ENCODE peak calls at places on chromosomes 4 and X, in five cellular contexts. N is stimulated activated CD4-positive, alpha-beta T cell treated with anti-CD3 and anti-CD28 coated beads, Interleukin-15, amount 100 ng/mL, for 24 hours; A is ecto neural progenitor cell; C is naive thymus-derived CD8-positive, alpha-beta T cell; X is NCI-H748 treated with DMSO at 0.1 percent for 48 hours. P is an unnamed sample.

GRCh38 chrX:119817130-119817690 is 25.8 kb upstream of the RPL39 start:
- DNase-seq in X (no peak), C (no peak), N (no peak), A (no peak), P (no peak)

GRCh38 chrX:25721564-25721963 is 416.6 kb upstream of the MAGEB18 start:
- DNase-seq in C (no peak), X (peak; percentile 1), A (no peak), N (no peak), P (no peak)

GRCh38 chrX:357693-358471 is 28.8 kb downstream of the PPP2R3B start:
- DNase-seq in N (peak; percentile 53), A (no peak), C (peak; percentile 56), X (no peak), P (no peak)

GRCh38 chrX:108036298-108036973 is 8.4 kb upstream of the VSIG1 start:
- DNase-seq in N (no peak), C (no peak), A (no peak), X (peak; percentile 8), P (no peak)

GRCh38 chr4:189600598-189601435 is 339.9 kb upstream of the FRG1 start:
- DNase-seq in A (no peak), N (no peak), C (no peak), X (no peak), P (no peak)

GRCh38 chr4:24770111-24770584 is 25.2 kb upstream of the SOD3 start:
- DNase-seq in C (no peak), A (no peak), X (no peak), N (peak; percentile 7), P (no peak)

GRCh38 chrX:115559672-115560071 is 1.3 kb upstream of the PLS3 start:
- DNase-seq in A (no peak), C (no peak), N (no peak), X (no peak), P (no peak)

GRCh38 chrX:127085939-127086338 is 266.4 kb downstream of the PRR32 start:
- DNase-seq in C (no peak), X (no peak), N (no peak), A (no peak), P (no peak)

GRCh38 chr4:71460368-71460767 is 121.5 kb downstream of the SLC4A4 start:
- DNase-seq in X (no peak), A (no peak), C (no peak), N (no peak), P (no peak)

GRCh38 chr4:24862073-24862751 is 50.6 kb downstream of the CCDC149 start:
- DNase-seq in A (no peak), N (no peak), C (no peak), X (no peak), P (no peak)

GRCh38 chrX:70592091-70592490 is 147.5 kb downstream of the DLG3 start:
- DNase-seq in X (no peak), C (no peak), A (no peak), N (peak; percentile 49), P (no peak)

GRCh38 chrX:50402886-50403285 is 67.7 kb downstream of the DGKK start:
- DNase-seq in C (no peak), X (no peak), A (no peak), N (no peak), P (no peak)

GRCh38 chr4:140688711-140689598 is 67.2 kb downstream of the TBC1D9 start:
- DNase-seq in N (no peak), X (no peak), A (no peak), C (no peak), P (no peak)

GRCh38 chr4:133316874-133317273 is 167.8 kb downstream of the PCDH10 start:
- DNase-seq in X (no peak), N (no peak), A (no peak), C (no peak), P (no peak)

GRCh38 chr4:76897522-76898384 is at the start of gene SOWAHB:
- DNase-seq in N (peak; percentile 41), A (peak; percentile 70), C (peak; percentile 30), X (no peak), P (peak; percentile 13)

GRCh38 chrX:151641564-151641963 is 53.7 kb upstream of the PRRG3 start:
- DNase-seq in C (no peak), N (no peak), X (no peak), A (no peak), P (no peak)

GRCh38 chr4:80540349-80540748 is 204.8 kb downstream of the CFAP299 start:
- DNase-seq in X (no peak), N (no peak), C (no peak), A (no peak), P (no peak)

P was measured in testis.